ENCODE peak calls at places on chromosomes 1 and 21, in ten cellular contexts. One of them, this sample, is unnamed.

GRCh38 chr1:32356478-32356877 is 5.8 kb downstream of the FAM229A start:
- DNase-seq in GM04504: no peak
- DNase-seq in CD8-positive, alpha-beta memory T cell: no peak
- DNase-seq in fibroblast of the aortic adventitia: no peak
- DNase-seq in mucosa of gallbladder: no peak
- DNase-seq in NCI-H1105: no peak
- DNase-seq in Ammon's horn: no peak
- DNase-seq in LoVo: no peak
- DNase-seq in ACHN: no peak
- DNase-seq in esophagus squamous epithelium: no peak
- DNase-seq in this sample: no peak

GRCh38 chr1:245153645-245154428 is 948 bp upstream of the KIF26B start:
- DNase-seq in ACHN: peak; percentile 31
- DNase-seq in Ammon's horn: no peak
- DNase-seq in esophagus squamous epithelium: no peak
- DNase-seq in NCI-H1105: no peak
- DNase-seq in fibroblast of the aortic adventitia: no peak
- DNase-seq in LoVo: peak; percentile 29
- DNase-seq in GM04504: no peak
- DNase-seq in mucosa of gallbladder: no peak
- DNase-seq in CD8-positive, alpha-beta memory T cell: no peak
- DNase-seq in this sample: peak; percentile 48

GRCh38 chr1:59952065-59952464 is 25.5 kb upstream of the CYP2J2 start:
- DNase-seq in LoVo: no peak
- DNase-seq in CD8-positive, alpha-beta memory T cell: no peak
- DNase-seq in GM04504: no peak
- DNase-seq in ACHN: no peak
- DNase-seq in fibroblast of the aortic adventitia: no peak
- DNase-seq in Ammon's horn: no peak
- DNase-seq in mucosa of gallbladder: no peak
- DNase-seq in esophagus squamous epithelium: no peak
- DNase-seq in NCI-H1105: no peak
- DNase-seq in this sample: no peak

GRCh38 chr1:47529520-47530098 is 91.8 kb downstream of the FOXD2 start:
- DNase-seq in GM04504: no peak
- DNase-seq in NCI-H1105: no peak
- DNase-seq in Ammon's horn: no peak
- DNase-seq in LoVo: no peak
- DNase-seq in esophagus squamous epithelium: no peak
- DNase-seq in fibroblast of the aortic adventitia: no peak
- DNase-seq in ACHN: peak; percentile 9
- DNase-seq in mucosa of gallbladder: no peak
- DNase-seq in CD8-positive, alpha-beta memory T cell: no peak
- DNase-seq in this sample: no peak

GRCh38 chr1:17539526-17540254 is at the start of gene ARHGEF10L:
- DNase-seq in NCI-H1105: peak; percentile 12
- DNase-seq in esophagus squamous epithelium: no peak
- DNase-seq in ACHN: no peak
- DNase-seq in mucosa of gallbladder: no peak
- DNase-seq in LoVo: no peak
- DNase-seq in GM04504: no peak
- DNase-seq in CD8-positive, alpha-beta memory T cell: no peak
- DNase-seq in fibroblast of the aortic adventitia: no peak
- DNase-seq in Ammon's horn: peak; percentile 22
- DNase-seq in this sample: peak; percentile 87

GRCh38 chr1:13754510-13755103 is 54.6 kb downstream of the PRDM2 start:
- DNase-seq in LoVo: no peak
- DNase-seq in GM04504: no peak
- DNase-seq in esophagus squamous epithelium: no peak
- DNase-seq in ACHN: no peak
- DNase-seq in NCI-H1105: no peak
- DNase-seq in CD8-positive, alpha-beta memory T cell: no peak
- DNase-seq in mucosa of gallbladder: no peak
- DNase-seq in fibroblast of the aortic adventitia: peak; percentile 20
- DNase-seq in Ammon's horn: peak; percentile 58
- DNase-seq in this sample: peak; percentile 46

GRCh38 chr1:177912991-177913390 is 56.9 kb downstream of the SEC16B start:
- DNase-seq in esophagus squamous epithelium: no peak
- DNase-seq in ACHN: no peak
- DNase-seq in CD8-positive, alpha-beta memory T cell: no peak
- DNase-seq in Ammon's horn: no peak
- DNase-seq in LoVo: no peak
- DNase-seq in NCI-H1105: peak; percentile 28
- DNase-seq in mucosa of gallbladder: peak; percentile 78
- DNase-seq in fibroblast of the aortic adventitia: no peak
- DNase-seq in GM04504: no peak
- DNase-seq in this sample: no peak

GRCh38 chr1:112322983-112323678 is 72.9 kb upstream of the CTTNBP2NL start:
- DNase-seq in CD8-positive, alpha-beta memory T cell: no peak
- DNase-seq in NCI-H1105: no peak
- DNase-seq in ACHN: no peak
- DNase-seq in fibroblast of the aortic adventitia: no peak
- DNase-seq in mucosa of gallbladder: no peak
- DNase-seq in esophagus squamous epithelium: no peak
- DNase-seq in LoVo: no peak
- DNase-seq in Ammon's horn: no peak
- DNase-seq in GM04504: no peak
- DNase-seq in this sample: no peak

GRCh38 chr1:180773210-180773865 is 139.4 kb upstream of the KIAA1614 start:
- DNase-seq in esophagus squamous epithelium: no peak
- DNase-seq in mucosa of gallbladder: no peak
- DNase-seq in fibroblast of the aortic adventitia: peak; percentile 59
- DNase-seq in NCI-H1105: no peak
- DNase-seq in GM04504: no peak
- DNase-seq in ACHN: peak; percentile 53
- DNase-seq in Ammon's horn: no peak
- DNase-seq in CD8-positive, alpha-beta memory T cell: no peak
- DNase-seq in LoVo: peak; percentile 5
- DNase-seq in this sample: peak; percentile 59

GRCh38 chr1:149942207-149942606 is 5.5 kb upstream of the MTMR11 start:
- DNase-seq in NCI-H1105: no peak
- DNase-seq in GM04504: no peak
- DNase-seq in CD8-positive, alpha-beta memory T cell: no peak
- DNase-seq in ACHN: peak; percentile 71
- DNase-seq in LoVo: no peak
- DNase-seq in mucosa of gallbladder: no peak
- DNase-seq in esophagus squamous epithelium: no peak
- DNase-seq in fibroblast of the aortic adventitia: peak; percentile 54
- DNase-seq in Ammon's horn: peak; percentile 69
- DNase-seq in this sample: no peak

GRCh38 chr21:45499201-45499750 is 43.0 kb downstream of the SLC19A1 start:
- DNase-seq in mucosa of gallbladder: no peak
- DNase-seq in fibroblast of the aortic adventitia: no peak
- DNase-seq in CD8-positive, alpha-beta memory T cell: peak; percentile 18
- DNase-seq in LoVo: no peak
- DNase-seq in GM04504: no peak
- DNase-seq in NCI-H1105: no peak
- DNase-seq in Ammon's horn: no peak
- DNase-seq in esophagus squamous epithelium: no peak
- DNase-seq in ACHN: no peak
- DNase-seq in this sample: no peak

GRCh38 chr1:212002536-212002935 is 32.8 kb downstream of the INTS7 start:
- DNase-seq in mucosa of gallbladder: no peak
- DNase-seq in LoVo: no peak
- DNase-seq in ACHN: no peak
- DNase-seq in NCI-H1105: no peak
- DNase-seq in Ammon's horn: no peak
- DNase-seq in CD8-positive, alpha-beta memory T cell: no peak
- DNase-seq in esophagus squamous epithelium: no peak
- DNase-seq in GM04504: no peak
- DNase-seq in fibroblast of the aortic adventitia: peak; percentile 9
- DNase-seq in this sample: no peak

GRCh38 chr1:213120386-213120785 is 69.3 kb downstream of the RPS6KC1 start:
- DNase-seq in mucosa of gallbladder: no peak
- DNase-seq in ACHN: no peak
- DNase-seq in CD8-positive, alpha-beta memory T cell: no peak
- DNase-seq in NCI-H1105: no peak
- DNase-seq in esophagus squamous epithelium: no peak
- DNase-seq in Ammon's horn: no peak
- DNase-seq in fibroblast of the aortic adventitia: peak; percentile 6
- DNase-seq in LoVo: no peak
- DNase-seq in GM04504: no peak
- DNase-seq in this sample: peak; percentile 7

GRCh38 chr1:177567393-177567792 is 396.6 kb downstream of the BRINP2 start:
- DNase-seq in Ammon's horn: no peak
- DNase-seq in LoVo: no peak
- DNase-seq in NCI-H1105: no peak
- DNase-seq in GM04504: no peak
- DNase-seq in fibroblast of the aortic adventitia: peak; percentile 14
- DNase-seq in mucosa of gallbladder: no peak
- DNase-seq in ACHN: peak; percentile 28
- DNase-seq in CD8-positive, alpha-beta memory T cell: no peak
- DNase-seq in esophagus squamous epithelium: no peak
- DNase-seq in this sample: peak; percentile 19

GRCh38 chr1:181675625-181676024 is 192.3 kb downstream of the CACNA1E start:
- DNase-seq in NCI-H1105: no peak
- DNase-seq in Ammon's horn: no peak
- DNase-seq in mucosa of gallbladder: no peak
- DNase-seq in CD8-positive, alpha-beta memory T cell: no peak
- DNase-seq in esophagus squamous epithelium: no peak
- DNase-seq in LoVo: no peak
- DNase-seq in fibroblast of the aortic adventitia: no peak
- DNase-seq in ACHN: no peak
- DNase-seq in GM04504: no peak
- DNase-seq in this sample: no peak